ENCODE peak calls at places on chromosomes 13 and 19, in nine cellular contexts. Q is CD8-positive, alpha-beta T cell; H is AG04450; O is tibial nerve; X is heart right ventricle; T is fibroblast of lung; B is cardiac fibroblast; V is body of pancreas; J is MM.1S. E is an unnamed sample.

GRCh38 chr19:447816-448546 is 12.9 kb downstream of the SHC2 start:
- DNase-seq in V (no peak), H (no peak), X (peak), J (no peak), O (no peak), B (peak), T (no peak), Q (no peak), E (no peak)

GRCh38 chr19:10339380-10339960 is at the start of gene ICAM3:
- DNase-seq in H (no peak), O (no peak), B (no peak), J (peak), T (no peak), V (no peak), X (no peak), Q (peak), E (no peak)

GRCh38 chr19:33395561-33396550 is 22.3 kb downstream of the CEBPG start:
- DNase-seq in Q (no peak), X (peak), T (peak), V (peak), B (peak), J (no peak), H (no peak), O (peak), E (no peak)

GRCh38 chr19:20235156-20235555 is 68.1 kb downstream of the ZNF486 start:
- DNase-seq in H (no peak), V (no peak), O (no peak), T (no peak), B (no peak), X (no peak), Q (no peak), J (no peak), E (no peak)

GRCh38 chr13:40060318-40061007 is 405.0 kb downstream of the COG6 start:
- DNase-seq in O (peak), T (peak), H (no peak), Q (no peak), V (peak), B (peak), J (no peak), X (peak), E (no peak)

GRCh38 chr13:49838989-49839388 is 46.5 kb upstream of the KPNA3 start:
- DNase-seq in H (no peak), B (no peak), V (no peak), X (no peak), J (no peak), Q (no peak), O (no peak), T (no peak), E (no peak)

GRCh38 chr19:41799444-41800000 is 3.1 kb downstream of the CEACAM3 start:
- DNase-seq in T (no peak), H (no peak), B (no peak), Q (no peak), O (no peak), J (no peak), X (no peak), V (no peak), E (no peak)

GRCh38 chr19:48991823-48992570 is 1.1 kb downstream of the GYS1 start:
- DNase-seq in T (peak), Q (no peak), X (peak), V (peak), O (peak), J (peak), H (peak), B (peak), E (no peak)

GRCh38 chr19:49613374-49613773 is 22.4 kb downstream of the PRR12 start:
- DNase-seq in V (no peak), Q (no peak), H (no peak), O (no peak), X (no peak), J (no peak), T (peak), B (no peak), E (no peak)

GRCh38 chr13:55999709-56000108 is 1141.0 kb upstream of the PRR20A start:
- DNase-seq in X (no peak), O (no peak), J (no peak), T (no peak), V (no peak), H (no peak), B (no peak), Q (no peak), E (no peak)

GRCh38 chr19:46746281-46746965 is at the start of gene STRN4:
- DNase-seq in O (no peak), B (peak), T (no peak), Q (peak), V (peak), X (peak), J (peak), H (no peak), E (peak)

GRCh38 chr19:32816555-32817099 is 52.9 kb downstream of the SLC7A9 start:
- DNase-seq in X (no peak), T (no peak), H (no peak), Q (no peak), J (no peak), B (no peak), V (no peak), O (no peak), E (no peak)

GRCh38 chr19:50638576-50638975 is 1.1 kb downstream of the SYT3 start:
- DNase-seq in H (no peak), V (no peak), X (no peak), Q (no peak), B (no peak), O (no peak), J (no peak), T (no peak), E (no peak)

GRCh38 chr13:68369739-68370138 is 1139.6 kb upstream of the PCDH9 start:
- DNase-seq in J (no peak), B (no peak), Q (no peak), H (no peak), X (no peak), O (no peak), T (no peak), V (no peak), E (no peak)

GRCh38 chr19:14048439-14049153 is 13.3 kb downstream of the PALM3 start:
- DNase-seq in V (peak), Q (peak), T (no peak), B (no peak), J (peak), O (no peak), H (no peak), X (peak), E (no peak)

GRCh38 chr13:45860240-45860639 is 8.7 kb upstream of the SIAH3 start:
- DNase-seq in T (no peak), J (no peak), H (no peak), O (no peak), Q (no peak), X (no peak), B (no peak), V (no peak), E (no peak)

GRCh38 chr19:30788105-30788765 is 416.1 kb downstream of the ZNF536 start:
- DNase-seq in V (no peak), O (no peak), J (no peak), X (no peak), Q (no peak), H (no peak), T (no peak), B (no peak), E (no peak)

GRCh38 chr19:30783936-30784335 is 411.8 kb downstream of the ZNF536 start:
- DNase-seq in O (no peak), J (no peak), B (no peak), T (no peak), H (no peak), V (no peak), Q (no peak), X (no peak), E (no peak)

GRCh38 chr19:30785728-30786127 is 413.5 kb downstream of the ZNF536 start:
- DNase-seq in B (no peak), X (no peak), J (no peak), H (no peak), O (no peak), V (no peak), T (no peak), Q (no peak), E (no peak)

GRCh38 chr19:30783212-30783611 is 411.0 kb downstream of the ZNF536 start:
- DNase-seq in Q (no peak), O (no peak), X (no peak), V (no peak), H (no peak), B (no peak), J (no peak), T (no peak), E (no peak)

DNA sequence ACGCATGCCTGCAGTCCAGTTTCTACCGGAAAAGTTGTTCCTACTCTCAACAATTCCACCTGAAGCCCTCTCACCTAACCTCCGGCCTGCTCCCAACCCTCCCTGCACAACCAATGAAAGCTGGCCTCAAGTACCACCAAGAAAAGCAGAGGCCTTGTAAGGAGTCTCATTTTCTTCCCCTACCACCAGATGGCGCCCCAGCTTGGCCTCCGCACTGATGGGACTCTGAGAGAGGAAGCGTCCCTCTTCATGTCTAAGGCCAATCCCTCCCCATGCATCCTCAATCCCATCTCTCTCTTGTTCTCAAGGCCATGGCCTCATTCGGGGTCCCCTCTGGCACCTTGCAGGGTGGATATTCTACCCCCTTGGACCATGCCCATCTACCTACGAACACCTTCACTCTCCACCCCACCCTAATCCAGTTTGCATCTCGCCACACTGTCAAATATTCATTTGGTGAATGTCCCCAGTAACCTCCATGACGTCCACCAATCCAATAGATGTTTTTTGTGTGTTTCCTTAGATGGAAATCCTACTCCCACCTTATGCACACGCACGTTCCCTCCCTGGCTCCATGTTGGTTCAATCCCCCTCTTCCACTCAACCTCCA is 412.8 kb downstream of the ZNF536 start:
- DNase-seq in V (peak), Q (peak), B (peak), X (peak), O (peak), J (peak), T (peak), H (no peak), E (no peak)
- TF ChIP-seq CTCF in V (peak), Q (peak), B (peak), X (peak), O (peak), J (peak), T (peak), H (peak), E (peak)

GRCh38 chr19:17565611-17566010 is 10.2 kb downstream of the COLGALT1 start:
- DNase-seq in T (no peak), O (no peak), J (no peak), B (no peak), H (no peak), V (no peak), X (no peak), Q (no peak), E (no peak)
- TF ChIP-seq CTCF in T (no peak), O (no peak), J (no peak), B (no peak), H (no peak), V (no peak), X (no peak), Q (no peak), E (no peak)

DNA sequence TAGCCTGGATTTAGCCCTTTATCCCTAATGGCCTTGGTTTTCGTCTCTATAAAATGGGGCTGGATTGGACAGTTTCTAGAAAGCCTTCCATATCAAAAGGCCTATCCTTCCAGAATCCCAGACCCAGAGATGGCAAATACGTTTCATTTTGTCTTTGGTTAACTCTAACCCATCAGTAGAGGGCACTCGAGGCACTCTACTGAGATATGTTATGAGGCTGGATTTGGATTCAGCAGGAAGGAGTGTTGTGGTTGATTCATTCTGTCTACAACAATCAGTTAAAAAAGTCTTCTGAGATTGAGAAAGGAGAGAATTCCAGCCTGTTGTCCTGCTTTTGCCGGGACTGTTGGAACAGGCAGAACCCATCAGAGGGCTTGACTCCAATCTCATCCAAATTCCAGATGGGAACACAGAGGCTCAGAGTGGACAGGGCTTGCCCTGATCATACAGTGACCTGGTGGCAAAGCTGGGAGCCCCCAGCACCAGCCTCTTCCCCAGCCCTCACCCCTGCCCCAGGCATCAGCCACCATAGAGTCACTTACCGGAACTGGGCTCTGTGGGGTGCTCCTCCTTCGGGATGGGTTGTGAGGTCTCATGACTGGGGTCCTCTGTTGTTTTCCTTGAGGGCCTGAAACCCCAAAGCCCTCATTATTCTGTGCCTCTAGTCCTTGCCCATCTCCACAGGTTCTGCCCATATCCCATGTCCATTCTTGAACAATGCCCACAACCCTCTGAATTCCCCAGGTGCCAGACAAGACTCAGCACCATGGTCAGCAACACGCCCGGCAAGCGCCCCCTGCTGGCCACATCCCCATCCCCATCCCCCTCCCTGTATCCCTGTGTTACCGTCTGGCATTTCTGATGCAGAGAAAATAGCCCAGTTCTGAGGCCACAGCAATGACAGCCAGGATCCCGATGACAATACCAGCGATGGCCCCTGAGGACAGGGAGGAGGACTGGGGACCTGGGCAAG is 12.3 kb upstream of the ZNF180 start:
- DNase-seq in O (no peak), X (no peak), Q (peak), T (peak), V (no peak), H (peak), J (no peak), B (peak), E (peak)
- TF ChIP-seq CTCF in O (no peak), X (peak), Q (no peak), T (peak), V (no peak), H (peak), J (peak), B (peak), E (peak)

GRCh38 chr19:6313398-6313969 is 19.9 kb downstream of the ACER1 start:
- DNase-seq in J (no peak), T (no peak), X (no peak), H (no peak), V (no peak), Q (no peak), O (no peak), B (no peak), E (no peak)

GRCh38 chr19:6312018-6312417 is 21.4 kb downstream of the ACER1 start:
- DNase-seq in H (no peak), X (no peak), J (no peak), B (no peak), T (no peak), V (no peak), Q (no peak), O (no peak), E (no peak)
- TF ChIP-seq CTCF in H (peak), X (no peak), J (no peak), B (no peak), T (no peak), V (no peak), Q (no peak), O (no peak), E (no peak)

E was measured in progenitor cell of endocrine pancreas.